ENCODE peak calls at places on chromosomes 16 and 17, in eight cellular contexts. C, T, I, J, F, L, R and D are unnamed samples.

GRCh38 chr17:3448059-3448630 is 14.5 kb upstream of the OR1E2 start:
- DNase-seq in C (no peak), T (no peak), I (no peak), J (no peak), F (no peak), L (no peak), R (no peak), D (no peak)

GRCh38 chr17:50675627-50676026 is 32.1 kb downstream of the ANKRD40 start:
- DNase-seq in C (no peak), T (no peak), I (no peak), J (no peak), F (no peak), L (no peak), R (no peak), D (no peak)

GRCh38 chr16:56608876-56609462 is 585 bp downstream of the MT2A start:
- DNase-seq in C (no peak), T (no peak), I (no peak), J (peak), F (no peak), L (no peak), R (no peak), D (no peak)

GRCh38 chr17:78202666-78203065 is 11.4 kb upstream of the BIRC5 start:
- DNase-seq in C (no peak), T (no peak), I (no peak), J (no peak), F (no peak), L (no peak), R (no peak), D (no peak)

GRCh38 chr16:1713331-1713730 is 7.3 kb downstream of the MAPK8IP3 start:
- DNase-seq in C (no peak), T (no peak), I (no peak), J (no peak), F (no peak), L (no peak), R (no peak), D (no peak)

GRCh38 chr16:48609453-48610023 is 442 bp downstream of the N4BP1 start:
- DNase-seq in C (no peak), T (peak), I (no peak), J (peak), F (no peak), L (no peak), R (peak), D (peak)

GRCh38 chr17:64938925-64939474 is 19.7 kb upstream of the LRRC37A3 start:
- DNase-seq in C (peak), T (no peak), I (peak), J (peak), F (no peak), L (peak), R (peak), D (no peak)

GRCh38 chr16:85220125-85220839 is 108.0 kb upstream of the CIBAR2 start:
- DNase-seq in C (no peak), T (peak), I (peak), J (peak), F (no peak), L (no peak), R (peak), D (no peak)

GRCh38 chr17:49000943-49001342 is 3.8 kb downstream of the IGF2BP1 start:
- DNase-seq in C (no peak), T (no peak), I (no peak), J (no peak), F (no peak), L (no peak), R (no peak), D (no peak)

GRCh38 chr16:23071202-23072083 is 77.8 kb downstream of the USP31 start:
- DNase-seq in C (no peak), T (no peak), I (peak), J (peak), F (no peak), L (no peak), R (no peak), D (no peak)

GRCh38 chr17:78120971-78121800 is 7.4 kb downstream of the TMC6 start:
- DNase-seq in C (no peak), T (no peak), I (no peak), J (peak), F (no peak), L (no peak), R (no peak), D (no peak)

GRCh38 chr16:66007717-66008116 is 358.8 kb upstream of the CDH5 start:
- DNase-seq in C (no peak), T (no peak), I (peak), J (no peak), F (no peak), L (no peak), R (no peak), D (no peak)

GRCh38 chr17:41975099-41976083 is 8.8 kb downstream of the CNP start:
- DNase-seq in C (no peak), T (peak), I (peak), J (no peak), F (no peak), L (no peak), R (no peak), D (no peak)

GRCh38 chr16:49970818-49971431 is 54.1 kb upstream of the CNEP1R1 start:
- DNase-seq in C (no peak), T (no peak), I (no peak), J (no peak), F (no peak), L (no peak), R (no peak), D (no peak)